ENCODE peak calls at places on chromosomes 13 and 19, in four cellular contexts. F is NB4, L is ovary, M is AG08395. I is an unnamed sample.

GRCh38 chr13:29464105-29464679 is 131.3 kb downstream of the SLC7A1 start:
- DNase-seq in F (no peak), M (no peak), L (no peak), I (no peak)

GRCh38 chr13:41931337-41931736 is 29.6 kb downstream of the VWA8 start:
- DNase-seq in M (peak), L (no peak), F (no peak), I (no peak)

GRCh38 chr13:110536006-110536693 is 25.4 kb downstream of the RAB20 start:
- DNase-seq in F (peak), M (no peak), L (no peak), I (peak)

GRCh38 chr19:41997851-41998229 is 3.8 kb upstream of the ATP1A3 start:
- DNase-seq in M (no peak), F (peak), L (no peak), I (no peak)

GRCh38 chr13:51477653-51478324 is 25.0 kb upstream of the INTS6 start:
- DNase-seq in M (no peak), L (no peak), F (no peak), I (no peak)

GRCh38 chr19:27776020-27776419 is 1436.9 kb downstream of the UQCRFS1 start:
- DNase-seq in M (peak), L (no peak), F (peak), I (peak)

GRCh38 chr19:43620061-43621001 is 902 bp upstream of the ZNF428 start:
- DNase-seq in F (no peak), L (no peak), M (no peak), I (no peak)

GRCh38 chr19:10748924-10749434 is 31.1 kb downstream of the DNM2 start:
- DNase-seq in M (peak), F (peak), L (no peak), I (no peak)

GRCh38 chr13:48595330-48596127 is 58.2 kb upstream of the CYSLTR2 start:
- DNase-seq in M (peak), F (peak), L (peak), I (peak)

GRCh38 chr13:24670927-24671326 is 9.3 kb upstream of the ATP12A start:
- DNase-seq in M (peak), L (no peak), F (peak), I (peak)

GRCh38 chr13:23289917-23290357 is 109.2 kb downstream of the SGCG start:
- DNase-seq in M (peak), L (no peak), F (no peak), I (no peak)

GRCh38 chr19:49150944-49151243 is 4.3 kb downstream of the HRC start:
- DNase-seq in L (no peak), F (no peak), M (no peak), I (no peak)

GRCh38 chr19:33492090-33492489 is 29.5 kb downstream of the PEPD start:
- DNase-seq in F (no peak), M (no peak), L (no peak), I (no peak)

GRCh38 chr19:1470864-1471513 is 8.0 kb downstream of the C19orf25 start:
- DNase-seq in M (no peak), F (no peak), L (no peak), I (no peak)

GRCh38 chr19:1855828-1856255 is 7.5 kb downstream of the KLF16 start:
- DNase-seq in M (no peak), L (no peak), F (peak), I (no peak)

GRCh38 chr13:113123226-113124150 is 889 bp downstream of the F10 start:
- DNase-seq in L (no peak), M (peak), F (peak), I (no peak)

I was measured in Kasumi-1.